ENCODE peak calls at places on chromosomes 6 and 20, in six cellular contexts. One of them, this sample, is unnamed.

GRCh38 chr6:44921787-44922186 is 406.3 kb upstream of the RUNX2 start:
- DNase-seq in CD8-positive, alpha-beta T cell: no peak
- DNase-seq in aorta: no peak
- DNase-seq in HCT116: no peak
- DNase-seq in CD4-positive, alpha-beta memory T cell: no peak
- DNase-seq in lung: peak; percentile 40
- DNase-seq in this sample: no peak

GRCh38 chr6:31474871-31475286 is 23.1 kb upstream of the MICB start:
- DNase-seq in CD8-positive, alpha-beta T cell: no peak
- DNase-seq in aorta: no peak
- DNase-seq in HCT116: no peak
- DNase-seq in CD4-positive, alpha-beta memory T cell: no peak
- DNase-seq in lung: peak; percentile 26
- DNase-seq in this sample: no peak

GRCh38 chr6:116175344-116175743 is 49.4 kb upstream of the COL10A1 start:
- DNase-seq in CD8-positive, alpha-beta T cell: no peak
- DNase-seq in aorta: no peak
- DNase-seq in HCT116: no peak
- DNase-seq in CD4-positive, alpha-beta memory T cell: no peak
- DNase-seq in lung: no peak
- DNase-seq in this sample: no peak

GRCh38 chr6:139605350-139605749 is 230.9 kb upstream of the CITED2 start:
- DNase-seq in CD8-positive, alpha-beta T cell: no peak
- DNase-seq in aorta: peak; percentile 51
- DNase-seq in HCT116: no peak
- DNase-seq in CD4-positive, alpha-beta memory T cell: no peak
- DNase-seq in lung: no peak
- DNase-seq in this sample: no peak

GRCh38 chr6:143150291-143150690 is 89.6 kb downstream of the AIG1 start:
- DNase-seq in CD8-positive, alpha-beta T cell: no peak
- DNase-seq in aorta: no peak
- DNase-seq in HCT116: no peak
- DNase-seq in CD4-positive, alpha-beta memory T cell: no peak
- DNase-seq in lung: no peak
- DNase-seq in this sample: no peak

GRCh38 chr20:25285856-25286798 is 38.2 kb downstream of the PYGB start:
- DNase-seq in CD8-positive, alpha-beta T cell: no peak
- DNase-seq in aorta: peak; percentile 42
- DNase-seq in HCT116: no peak
- DNase-seq in CD4-positive, alpha-beta memory T cell: no peak
- DNase-seq in lung: no peak
- DNase-seq in this sample: no peak

GRCh38 chr6:63859520-63859919 is 223.9 kb downstream of the PHF3 start:
- DNase-seq in CD8-positive, alpha-beta T cell: no peak
- DNase-seq in aorta: no peak
- DNase-seq in HCT116: no peak
- DNase-seq in CD4-positive, alpha-beta memory T cell: no peak
- DNase-seq in lung: no peak
- DNase-seq in this sample: no peak

GRCh38 chr6:79604583-79605037 is 26.5 kb upstream of the SH3BGRL2 start:
- DNase-seq in CD8-positive, alpha-beta T cell: no peak
- DNase-seq in aorta: no peak
- DNase-seq in HCT116: no peak
- DNase-seq in CD4-positive, alpha-beta memory T cell: no peak
- DNase-seq in lung: no peak
- DNase-seq in this sample: no peak

GRCh38 chr20:1423625-1424106 is 30.8 kb upstream of the FKBP1A start:
- DNase-seq in CD8-positive, alpha-beta T cell: no peak
- DNase-seq in aorta: no peak
- DNase-seq in HCT116: peak; percentile 67
- DNase-seq in CD4-positive, alpha-beta memory T cell: no peak
- DNase-seq in lung: peak; percentile 51
- DNase-seq in this sample: peak; percentile 48

GRCh38 chr6:149209879-149210278 is 107.6 kb upstream of the TAB2 start:
- DNase-seq in CD8-positive, alpha-beta T cell: no peak
- DNase-seq in aorta: no peak
- DNase-seq in HCT116: no peak
- DNase-seq in CD4-positive, alpha-beta memory T cell: no peak
- DNase-seq in lung: no peak
- DNase-seq in this sample: no peak

GRCh38 chr6:97288188-97288587 is 5.2 kb upstream of the MMS22L start:
- DNase-seq in CD8-positive, alpha-beta T cell: no peak
- DNase-seq in aorta: no peak
- DNase-seq in HCT116: no peak
- DNase-seq in CD4-positive, alpha-beta memory T cell: no peak
- DNase-seq in lung: no peak
- DNase-seq in this sample: no peak

GRCh38 chr6:44192428-44193041 is 24.2 kb upstream of the MYMX start:
- DNase-seq in CD8-positive, alpha-beta T cell: no peak
- DNase-seq in aorta: no peak
- DNase-seq in HCT116: no peak
- DNase-seq in CD4-positive, alpha-beta memory T cell: no peak
- DNase-seq in lung: no peak
- DNase-seq in this sample: no peak

GRCh38 chr6:157990321-157991066 is 8.8 kb downstream of the SYNJ2 start:
- DNase-seq in CD8-positive, alpha-beta T cell: peak; percentile 62
- DNase-seq in aorta: no peak
- DNase-seq in HCT116: no peak
- DNase-seq in CD4-positive, alpha-beta memory T cell: peak; percentile 10
- DNase-seq in lung: no peak
- DNase-seq in this sample: peak; percentile 52

GRCh38 chr6:138349891-138350290 is 27.8 kb upstream of the SMIM28 start:
- DNase-seq in CD8-positive, alpha-beta T cell: no peak
- DNase-seq in aorta: no peak
- DNase-seq in HCT116: no peak
- DNase-seq in CD4-positive, alpha-beta memory T cell: no peak
- DNase-seq in lung: no peak
- DNase-seq in this sample: no peak

GRCh38 chr6:39801456-39802251 is 9.5 kb downstream of the DAAM2 start:
- DNase-seq in CD8-positive, alpha-beta T cell: no peak
- DNase-seq in aorta: no peak
- DNase-seq in HCT116: no peak
- DNase-seq in CD4-positive, alpha-beta memory T cell: no peak
- DNase-seq in lung: no peak
- DNase-seq in this sample: no peak

GRCh38 chr6:82298012-82298411 is 50.5 kb upstream of the IBTK start:
- DNase-seq in CD8-positive, alpha-beta T cell: no peak
- DNase-seq in aorta: no peak
- DNase-seq in HCT116: peak; percentile 39
- DNase-seq in CD4-positive, alpha-beta memory T cell: no peak
- DNase-seq in lung: no peak
- DNase-seq in this sample: no peak

GRCh38 chr20:4369798-4370124 is 351.9 kb upstream of the PRND start:
- DNase-seq in CD8-positive, alpha-beta T cell: peak; percentile 50
- DNase-seq in aorta: no peak
- DNase-seq in HCT116: no peak
- DNase-seq in CD4-positive, alpha-beta memory T cell: peak; percentile 0
- DNase-seq in lung: no peak
- DNase-seq in this sample: no peak

GRCh38 chr6:27250955-27251671 is 3.6 kb downstream of the PRSS16 start:
- DNase-seq in CD8-positive, alpha-beta T cell: peak; percentile 74
- DNase-seq in aorta: peak; percentile 70
- DNase-seq in HCT116: peak; percentile 77
- DNase-seq in CD4-positive, alpha-beta memory T cell: peak; percentile 37
- DNase-seq in lung: peak; percentile 93
- DNase-seq in this sample: no peak

GRCh38 chr6:5086294-5086890 is 1.3 kb downstream of the PPP1R3G start:
- DNase-seq in CD8-positive, alpha-beta T cell: no peak
- DNase-seq in aorta: peak; percentile 59
- DNase-seq in HCT116: no peak
- DNase-seq in CD4-positive, alpha-beta memory T cell: no peak
- DNase-seq in lung: no peak
- DNase-seq in this sample: no peak

GRCh38 chr20:34994509-34995131 is 39.0 kb downstream of the MYH7B start:
- DNase-seq in CD8-positive, alpha-beta T cell: no peak
- DNase-seq in aorta: no peak
- DNase-seq in HCT116: no peak
- DNase-seq in CD4-positive, alpha-beta memory T cell: no peak
- DNase-seq in lung: no peak
- DNase-seq in this sample: no peak

GRCh38 chr20:4082406-4083102 is 67.2 kb upstream of the RNF24 start:
- DNase-seq in CD8-positive, alpha-beta T cell: peak; percentile 75
- DNase-seq in aorta: peak; percentile 69
- DNase-seq in HCT116: no peak
- DNase-seq in CD4-positive, alpha-beta memory T cell: peak; percentile 64
- DNase-seq in lung: peak; percentile 51
- DNase-seq in this sample: peak; percentile 91

GRCh38 chr6:15280023-15280422 is 34.2 kb downstream of the JARID2 start:
- DNase-seq in CD8-positive, alpha-beta T cell: no peak
- DNase-seq in aorta: no peak
- DNase-seq in HCT116: no peak
- DNase-seq in CD4-positive, alpha-beta memory T cell: no peak
- DNase-seq in lung: no peak
- DNase-seq in this sample: no peak

GRCh38 chr20:347640-348484 is 951 bp downstream of the NRSN2 start:
- DNase-seq in CD8-positive, alpha-beta T cell: no peak
- DNase-seq in aorta: peak; percentile 94
- DNase-seq in HCT116: no peak
- DNase-seq in CD4-positive, alpha-beta memory T cell: peak; percentile 35
- DNase-seq in lung: peak; percentile 90
- DNase-seq in this sample: peak; percentile 64

GRCh38 chr6:42315991-42316378 is 98.3 kb upstream of the MRPS10 start:
- DNase-seq in CD8-positive, alpha-beta T cell: no peak
- DNase-seq in aorta: peak; percentile 77
- DNase-seq in HCT116: peak; percentile 90
- DNase-seq in CD4-positive, alpha-beta memory T cell: no peak
- DNase-seq in lung: no peak
- DNase-seq in this sample: no peak

GRCh38 chr6:21003780-21004541 is 469.7 kb downstream of the CDKAL1 start:
- DNase-seq in CD8-positive, alpha-beta T cell: no peak
- DNase-seq in aorta: no peak
- DNase-seq in HCT116: no peak
- DNase-seq in CD4-positive, alpha-beta memory T cell: no peak
- DNase-seq in lung: no peak
- DNase-seq in this sample: no peak

GRCh38 chr20:58551631-58552030 is 36.4 kb upstream of the APCDD1L start:
- DNase-seq in CD8-positive, alpha-beta T cell: peak; percentile 42
- DNase-seq in aorta: no peak
- DNase-seq in HCT116: no peak
- DNase-seq in CD4-positive, alpha-beta memory T cell: no peak
- DNase-seq in lung: no peak
- DNase-seq in this sample: no peak

DNA sequence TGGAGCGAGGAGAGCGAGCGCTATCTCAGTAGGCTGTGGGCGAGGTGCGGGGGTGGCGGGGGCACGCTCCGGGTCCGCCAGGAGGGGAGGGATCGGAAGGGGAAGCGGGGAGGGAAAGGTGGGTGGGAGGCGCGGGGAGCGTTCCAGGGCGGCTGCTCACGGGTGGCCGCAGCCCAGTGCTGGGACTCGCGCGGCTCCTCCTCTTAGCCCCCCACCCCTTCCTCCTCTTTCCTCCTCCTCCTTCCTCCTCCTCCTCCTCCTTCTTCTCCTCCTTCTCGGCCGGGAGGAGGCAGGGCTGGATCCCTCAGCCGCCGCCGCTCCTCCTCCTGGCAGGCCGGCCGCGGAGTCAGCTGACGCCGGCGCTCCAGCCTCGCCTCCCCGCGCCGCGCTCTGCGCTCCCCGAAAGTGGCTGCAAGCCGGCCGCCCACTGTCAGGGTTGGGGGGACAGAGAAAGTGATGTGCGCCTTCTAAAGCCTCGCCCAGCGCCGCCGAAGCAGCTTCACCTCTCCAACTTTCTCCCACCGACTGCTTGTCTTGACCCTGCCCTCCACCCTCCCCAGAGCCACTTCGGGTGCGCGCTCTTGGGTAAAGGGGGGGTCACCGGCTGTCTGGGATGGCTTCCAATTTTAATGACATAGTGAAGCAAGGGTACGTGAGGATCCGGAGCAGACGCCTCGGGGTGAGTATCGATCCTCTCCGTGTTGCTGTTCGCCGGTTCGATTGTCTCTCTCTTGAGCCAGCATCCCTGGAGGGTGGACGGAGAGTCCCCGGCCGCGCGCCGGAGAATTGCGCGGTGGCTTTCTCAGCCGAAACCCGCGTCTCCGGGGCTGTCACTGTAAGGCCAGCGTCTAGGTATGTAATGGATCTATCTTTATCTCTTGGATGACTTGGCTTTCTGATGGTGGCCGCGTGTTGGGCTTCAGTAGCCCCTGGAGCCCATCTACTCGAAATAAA is at the start of gene DOK5:
- DNase-seq in CD8-positive, alpha-beta T cell: no peak
- DNase-seq in aorta: peak; percentile 73
- DNase-seq in HCT116: no peak
- DNase-seq in CD4-positive, alpha-beta memory T cell: no peak
- DNase-seq in lung: no peak
- DNase-seq in this sample: peak; percentile 2
- H3K4me3 ChIP-seq in CD8-positive, alpha-beta T cell: no peak within 1 kb of the TSS
- H3K4me3 ChIP-seq in aorta: peak within 1 kb of the TSS; percentile 51
- H3K4me3 ChIP-seq in HCT116: no peak within 1 kb of the TSS
- H3K4me3 ChIP-seq in CD4-positive, alpha-beta memory T cell: no peak within 1 kb of the TSS
- H3K4me3 ChIP-seq in lung: peak within 1 kb of the TSS; percentile 45
- H3K4me3 ChIP-seq in this sample: no peak within 1 kb of the TSS

GRCh38 chr20:7624886-7625285 is 315.4 kb downstream of the HAO1 start:
- DNase-seq in CD8-positive, alpha-beta T cell: no peak
- DNase-seq in aorta: no peak
- DNase-seq in HCT116: no peak
- DNase-seq in CD4-positive, alpha-beta memory T cell: no peak
- DNase-seq in lung: no peak
- DNase-seq in this sample: no peak

GRCh38 chr20:7627734-7628663 is 312.3 kb downstream of the HAO1 start:
- DNase-seq in CD8-positive, alpha-beta T cell: no peak
- DNase-seq in aorta: no peak
- DNase-seq in HCT116: no peak
- DNase-seq in CD4-positive, alpha-beta memory T cell: no peak
- DNase-seq in lung: no peak
- DNase-seq in this sample: no peak

GRCh38 chr20:7629880-7630279 is 310.4 kb downstream of the HAO1 start:
- DNase-seq in CD8-positive, alpha-beta T cell: no peak
- DNase-seq in aorta: no peak
- DNase-seq in HCT116: no peak
- DNase-seq in CD4-positive, alpha-beta memory T cell: no peak
- DNase-seq in lung: no peak
- DNase-seq in this sample: no peak
- H3K4me3 ChIP-seq in CD8-positive, alpha-beta T cell: no peak overlapping the region
- H3K4me3 ChIP-seq in aorta: no peak overlapping the region
- H3K4me3 ChIP-seq in HCT116: no peak overlapping the region
- H3K4me3 ChIP-seq in CD4-positive, alpha-beta memory T cell: no peak overlapping the region
- H3K4me3 ChIP-seq in lung: no peak overlapping the region
- H3K4me3 ChIP-seq in this sample: no peak overlapping the region

DNA sequence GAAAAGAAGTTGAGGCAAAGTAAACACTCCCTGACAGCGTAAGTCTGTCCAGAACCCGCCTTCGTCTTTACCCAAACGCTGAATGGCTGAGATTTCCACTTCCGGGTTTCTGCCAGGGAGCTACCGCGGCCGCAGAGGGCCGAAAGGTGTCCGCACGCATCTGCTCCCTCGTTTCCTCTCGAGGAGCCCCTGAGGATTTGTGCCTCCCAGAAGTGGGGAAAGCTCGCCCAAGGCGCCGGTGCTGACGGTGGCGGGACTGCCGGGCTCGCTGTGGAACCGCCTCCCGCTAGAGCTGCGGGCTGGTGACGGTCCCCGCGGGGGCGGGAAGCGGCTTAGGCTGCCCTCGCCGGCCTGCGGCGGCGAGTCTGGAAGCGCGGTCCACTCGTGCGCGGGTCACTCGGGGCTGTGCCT is 1760.2 kb upstream of the DEFB115 start:
- DNase-seq in CD8-positive, alpha-beta T cell: peak; percentile 50
- DNase-seq in aorta: peak; percentile 41
- DNase-seq in HCT116: no peak
- DNase-seq in CD4-positive, alpha-beta memory T cell: no peak
- DNase-seq in lung: no peak
- DNase-seq in this sample: no peak
- H3K4me3 ChIP-seq in CD8-positive, alpha-beta T cell: no peak overlapping the region
- H3K4me3 ChIP-seq in aorta: no peak overlapping the region
- H3K4me3 ChIP-seq in HCT116: no peak overlapping the region
- H3K4me3 ChIP-seq in CD4-positive, alpha-beta memory T cell: no peak overlapping the region
- H3K4me3 ChIP-seq in lung: no peak overlapping the region
- H3K4me3 ChIP-seq in this sample: peak overlapping the region; percentile 26

GRCh38 chr6:111782887-111783286 is 90.4 kb downstream of the FYN start:
- DNase-seq in CD8-positive, alpha-beta T cell: no peak
- DNase-seq in aorta: no peak
- DNase-seq in HCT116: no peak
- DNase-seq in CD4-positive, alpha-beta memory T cell: no peak
- DNase-seq in lung: no peak
- DNase-seq in this sample: no peak
- H3K4me3 ChIP-seq in CD8-positive, alpha-beta T cell: no peak overlapping the region
- H3K4me3 ChIP-seq in aorta: no peak overlapping the region
- H3K4me3 ChIP-seq in HCT116: no peak overlapping the region
- H3K4me3 ChIP-seq in CD4-positive, alpha-beta memory T cell: no peak overlapping the region
- H3K4me3 ChIP-seq in lung: no peak overlapping the region
- H3K4me3 ChIP-seq in this sample: no peak overlapping the region

This sample was measured in CD4-positive, CD25-positive, alpha-beta regulatory T cell.